ENCODE peak calls at places on chromosome 5, in four cellular contexts. One of them, this sample, is unnamed.
A peak's percentile ranks its signal among the peaks of the same experiment; 100 is the strongest.

GRCh38 chr5:177232761-177233160 is 70.8 kb downstream of the RAB24 start:
- DNase-seq in suprapubic skin: no peak
- DNase-seq in tibial nerve: no peak
- DNase-seq in A549: no peak
- DNase-seq in this sample: no peak

GRCh38 chr5:78781611-78782356 is 133.2 kb upstream of the LHFPL2 start:
- DNase-seq in suprapubic skin: no peak
- DNase-seq in tibial nerve: no peak
- DNase-seq in A549: no peak
- DNase-seq in this sample: no peak

GRCh38 chr5:14930486-14930885 is 58.9 kb upstream of the ANKH start:
- DNase-seq in suprapubic skin: no peak
- DNase-seq in A549: no peak
- DNase-seq in tibial nerve: no peak
- DNase-seq in this sample: no peak

GRCh38 chr5:943874-944620 is 51.4 kb downstream of the TRIP13 start:
- DNase-seq in A549: no peak
- DNase-seq in tibial nerve: no peak
- DNase-seq in suprapubic skin: peak; percentile 37
- DNase-seq in this sample: no peak

GRCh38 chr5:151155777-151156731 is 1.5 kb downstream of the ANXA6 start:
- DNase-seq in A549: no peak
- DNase-seq in suprapubic skin: no peak
- DNase-seq in tibial nerve: no peak
- DNase-seq in this sample: no peak

GRCh38 chr5:73125289-73125688 is 4.9 kb downstream of the TMEM171 start:
- DNase-seq in suprapubic skin: no peak
- DNase-seq in tibial nerve: no peak
- DNase-seq in A549: no peak
- DNase-seq in this sample: no peak

GRCh38 chr5:170681013-170681433 is 102.5 kb upstream of the GABRP start:
- DNase-seq in suprapubic skin: no peak
- DNase-seq in A549: peak; percentile 6
- DNase-seq in tibial nerve: no peak
- DNase-seq in this sample: no peak

GRCh38 chr5:131589510-131590348 is 45.3 kb downstream of the RAPGEF6 start:
- DNase-seq in suprapubic skin: no peak
- DNase-seq in tibial nerve: no peak
- DNase-seq in A549: peak; percentile 59
- DNase-seq in this sample: no peak

GRCh38 chr5:61431923-61432620 is 100.0 kb downstream of the ZSWIM6 start:
- DNase-seq in tibial nerve: no peak
- DNase-seq in suprapubic skin: no peak
- DNase-seq in A549: no peak
- DNase-seq in this sample: no peak

GRCh38 chr5:82004511-82004910 is 32.7 kb downstream of the ATG10 start:
- DNase-seq in tibial nerve: no peak
- DNase-seq in A549: peak; percentile 6
- DNase-seq in suprapubic skin: no peak
- DNase-seq in this sample: no peak
- TF ChIP-seq EP300 in tibial nerve: no peak
- TF ChIP-seq EP300 in A549: no peak
- TF ChIP-seq EP300 in suprapubic skin: no peak
- TF ChIP-seq EP300 in this sample: no peak

DNA sequence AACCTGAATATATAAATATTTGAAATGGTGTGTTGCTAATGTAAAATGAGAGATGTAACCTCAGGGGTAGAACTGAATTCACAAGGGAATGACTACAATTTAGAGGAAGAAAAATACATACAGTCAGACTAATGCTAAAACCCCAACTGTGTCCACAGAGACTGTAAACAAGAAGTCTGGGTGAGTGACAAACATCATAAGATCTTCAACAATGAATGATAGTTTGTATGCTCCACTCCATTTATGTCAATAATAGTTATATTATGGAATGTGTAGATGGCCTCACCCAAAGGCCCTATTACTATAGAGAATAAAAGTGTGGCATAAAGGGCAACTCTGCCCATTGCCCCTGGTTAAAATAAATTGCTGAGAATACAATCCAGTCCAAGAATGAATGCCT is 102.9 kb downstream of the CETN3 start:
- DNase-seq in A549: no peak
- DNase-seq in suprapubic skin: no peak
- DNase-seq in tibial nerve: no peak
- DNase-seq in this sample: no peak
- TF ChIP-seq EP300 in A549: no peak
- TF ChIP-seq EP300 in suprapubic skin: no peak
- TF ChIP-seq EP300 in tibial nerve: no peak
- TF ChIP-seq EP300 in this sample: no peak

DNA sequence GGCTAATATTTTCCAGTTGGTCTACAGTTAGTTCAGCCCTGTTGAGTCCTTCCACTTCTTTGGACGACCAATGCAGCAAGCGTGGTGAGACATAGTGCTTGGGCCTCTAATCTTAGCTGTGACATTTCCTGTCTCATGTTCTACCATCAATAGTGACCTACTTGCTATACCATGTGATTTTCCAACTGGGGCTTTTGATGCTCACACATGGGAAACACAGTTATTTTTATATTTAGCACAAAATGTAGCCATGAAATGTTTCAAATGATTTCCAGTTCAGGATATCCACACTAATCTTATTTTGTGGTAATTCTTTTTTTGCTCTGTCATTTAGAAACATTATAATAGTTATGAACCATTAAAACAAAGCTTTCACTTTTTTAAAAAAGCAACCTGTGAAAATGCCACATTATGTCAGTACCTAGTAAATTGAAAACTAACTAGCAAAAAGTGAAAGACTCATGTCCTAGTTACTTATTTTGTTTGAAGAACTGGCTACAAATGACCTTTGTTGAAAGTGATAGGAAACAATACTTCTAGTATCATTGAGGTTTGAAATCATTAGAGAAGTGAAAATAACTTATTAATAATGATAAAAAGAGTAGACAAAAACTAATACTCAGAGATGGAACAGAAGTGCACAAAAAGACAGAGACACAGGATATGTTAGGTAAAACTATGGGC is 18.3 kb downstream of the MARCHF3 start:
- DNase-seq in tibial nerve: no peak
- DNase-seq in suprapubic skin: no peak
- DNase-seq in A549: no peak
- DNase-seq in this sample: no peak
- TF ChIP-seq EP300 in tibial nerve: no peak
- TF ChIP-seq EP300 in suprapubic skin: no peak
- TF ChIP-seq EP300 in A549: no peak
- TF ChIP-seq EP300 in this sample: no peak

GRCh38 chr5:108531367-108532211 is 149.7 kb upstream of the FBXL17 start:
- DNase-seq in tibial nerve: no peak
- DNase-seq in A549: no peak
- DNase-seq in suprapubic skin: no peak
- DNase-seq in this sample: no peak
- TF ChIP-seq EP300 in tibial nerve: no peak
- TF ChIP-seq EP300 in A549: no peak
- TF ChIP-seq EP300 in suprapubic skin: no peak
- TF ChIP-seq EP300 in this sample: no peak

DNA sequence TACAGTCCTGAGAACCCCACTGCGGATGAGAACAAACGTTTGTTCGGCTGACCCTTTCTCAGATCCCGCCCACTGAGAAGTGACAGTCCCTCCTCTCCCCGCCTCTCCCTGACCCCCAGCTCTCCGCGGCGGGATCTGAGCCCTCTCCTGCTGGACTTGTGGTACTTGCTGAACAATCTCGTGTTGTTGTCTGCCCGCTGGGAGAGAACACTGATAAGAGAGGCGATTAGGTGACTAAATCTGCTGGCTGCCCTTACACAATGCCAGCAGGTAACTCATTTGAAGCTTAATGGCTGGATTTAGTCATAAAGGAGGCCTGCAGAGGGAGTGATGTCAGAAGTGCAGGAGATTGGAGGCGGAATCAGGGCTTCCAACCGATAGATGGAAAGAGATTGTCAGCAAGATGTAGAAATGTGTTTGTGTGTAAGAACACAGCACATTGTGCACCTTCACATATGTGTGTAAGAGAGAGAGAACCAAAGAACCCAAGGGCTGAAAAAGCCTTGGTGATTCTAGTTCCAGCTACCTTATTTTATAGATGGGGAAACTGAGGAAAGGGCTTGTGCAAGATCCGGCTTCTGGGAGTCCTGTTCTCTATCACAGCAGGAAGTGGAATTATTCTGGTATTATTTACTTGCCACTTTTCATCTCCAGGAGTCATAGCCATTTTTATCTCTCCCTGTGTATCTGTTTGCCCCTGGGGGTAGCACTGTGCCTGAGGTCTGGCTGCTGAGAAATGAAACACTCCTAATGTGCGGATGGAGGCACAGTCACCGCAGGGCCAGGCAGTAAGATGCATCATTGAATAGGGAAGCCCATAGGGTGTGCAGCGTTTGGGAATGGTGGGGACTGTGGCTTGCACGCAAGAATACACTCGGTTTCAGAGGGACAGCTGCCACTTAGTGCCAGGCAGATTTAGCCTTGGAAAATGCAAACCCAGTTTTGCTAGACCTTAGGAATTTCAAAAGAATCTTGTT is 203.7 kb upstream of the MSX2 start:
- DNase-seq in suprapubic skin: no peak
- DNase-seq in A549: no peak
- DNase-seq in tibial nerve: no peak
- DNase-seq in this sample: peak; percentile 74
- TF ChIP-seq EP300 in suprapubic skin: no peak
- TF ChIP-seq EP300 in A549: no peak
- TF ChIP-seq EP300 in tibial nerve: no peak
- TF ChIP-seq EP300 in this sample: no peak

DNA sequence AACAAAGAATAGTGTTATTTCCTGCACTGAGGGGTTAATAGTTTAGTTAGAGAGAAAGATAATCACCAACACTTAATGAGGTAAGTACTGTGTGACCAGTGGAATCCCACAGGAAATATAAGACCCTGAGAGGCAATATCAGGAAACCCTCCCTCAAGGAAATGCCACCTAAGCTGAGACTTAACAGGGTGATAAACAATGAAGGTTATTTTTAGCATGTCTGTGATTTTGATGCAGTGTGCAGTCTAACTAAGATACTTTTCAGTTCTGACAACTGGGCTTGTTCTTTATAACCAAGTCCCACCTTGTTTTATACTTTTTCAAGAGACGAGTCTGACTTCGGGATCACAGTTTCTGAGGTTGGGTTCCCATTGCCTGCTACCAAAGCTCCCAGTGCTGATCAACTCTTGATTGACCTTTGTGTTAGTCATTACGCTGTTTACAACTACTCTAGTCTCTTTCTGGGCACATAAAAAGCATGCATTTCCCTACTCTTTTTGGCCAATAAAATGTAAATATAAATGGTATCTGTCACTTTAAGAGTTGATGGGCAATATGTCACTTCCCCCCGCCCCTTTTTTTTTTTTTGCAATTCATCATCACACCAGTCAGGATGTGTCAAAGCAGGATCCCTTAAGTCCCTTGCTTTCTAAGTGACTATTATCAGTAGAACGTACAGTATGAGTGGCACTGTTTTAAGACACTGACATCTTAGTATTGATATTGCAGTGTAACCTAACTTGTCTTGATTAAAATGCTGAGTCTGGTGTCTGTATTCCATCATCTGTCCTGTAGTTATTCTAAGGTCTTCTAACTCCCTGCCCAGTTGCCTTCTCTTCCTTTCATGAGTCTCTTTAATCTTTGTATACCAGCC is 31.4 kb downstream of the C6 start:
- DNase-seq in tibial nerve: no peak
- DNase-seq in suprapubic skin: no peak
- DNase-seq in A549: no peak
- DNase-seq in this sample: no peak
- TF ChIP-seq EP300 in tibial nerve: no peak
- TF ChIP-seq EP300 in suprapubic skin: no peak
- TF ChIP-seq EP300 in A549: no peak
- TF ChIP-seq EP300 in this sample: no peak

GRCh38 chr5:172920447-172920849 is 38.8 kb upstream of the RPL26L1 start:
- DNase-seq in suprapubic skin: no peak
- DNase-seq in A549: peak; percentile 97
- DNase-seq in tibial nerve: no peak
- DNase-seq in this sample: no peak
- TF ChIP-seq EP300 in suprapubic skin: peak; percentile 95
- TF ChIP-seq EP300 in A549: peak; percentile 100
- TF ChIP-seq EP300 in tibial nerve: no peak
- TF ChIP-seq EP300 in this sample: peak; percentile 99